ENCODE peak calls at places on chromosomes 16 and 17, in nine cellular contexts. S, L, Z, D, V, I, N, W and U are unnamed samples.

GRCh38 chr16:30559690-30560089 is 1.5 kb upstream of the ZNF764 start:
- DNase-seq in S (no peak), L (no peak), Z (no peak), D (no peak), V (no peak), I (no peak), N (no peak), W (no peak), U (no peak)

GRCh38 chr17:8954339-8954738 is 11.2 kb downstream of the PIK3R5 start:
- DNase-seq in S (peak), L (peak), Z (peak), D (peak), V (peak), I (peak), N (no peak), W (no peak), U (no peak)

GRCh38 chr17:9959377-9959981 is 54.4 kb upstream of the RCVRN start:
- DNase-seq in S (no peak), L (peak), Z (no peak), D (no peak), V (no peak), I (no peak), N (peak), W (peak), U (no peak)

GRCh38 chr17:21774263-21774662 is 81.9 kb downstream of the KCNJ18 start:
- DNase-seq in S (no peak), L (no peak), Z (no peak), D (no peak), V (no peak), I (no peak), N (no peak), W (no peak), U (no peak)

GRCh38 chr17:80760501-80760900 is 215.9 kb downstream of the RPTOR start:
- DNase-seq in S (peak), L (no peak), Z (no peak), D (no peak), V (no peak), I (no peak), N (no peak), W (no peak), U (no peak)

GRCh38 chr17:16918443-16918842 is 53.5 kb downstream of the TNFRSF13B start:
- DNase-seq in S (peak), L (no peak), Z (no peak), D (no peak), V (no peak), I (no peak), N (peak), W (no peak), U (no peak)

GRCh38 chr17:48198950-48199541 is 91.5 kb downstream of the SNX11 start:
- DNase-seq in S (no peak), L (no peak), Z (no peak), D (no peak), V (no peak), I (no peak), N (no peak), W (no peak), U (no peak)

GRCh38 chr17:16977932-16978331 is 6.0 kb upstream of the TNFRSF13B start:
- DNase-seq in S (no peak), L (no peak), Z (no peak), D (no peak), V (no peak), I (no peak), N (no peak), W (peak), U (no peak)

GRCh38 chr17:63035271-63035670 is 69.2 kb downstream of the TANC2 start:
- DNase-seq in S (no peak), L (no peak), Z (no peak), D (no peak), V (no peak), I (no peak), N (no peak), W (peak), U (no peak)

GRCh38 chr16:4340443-4340842 is 10.7 kb downstream of the PAM16 start:
- DNase-seq in S (no peak), L (no peak), Z (no peak), D (no peak), V (no peak), I (peak), N (no peak), W (no peak), U (no peak)

GRCh38 chr17:47338026-47338425 is 14.3 kb downstream of the EFCAB13 start:
- DNase-seq in S (no peak), L (no peak), Z (no peak), D (no peak), V (no peak), I (no peak), N (no peak), W (no peak), U (no peak)

GRCh38 chr17:56532926-56533325 is 60.6 kb upstream of the NOG start:
- DNase-seq in S (no peak), L (no peak), Z (no peak), D (no peak), V (no peak), I (no peak), N (no peak), W (no peak), U (no peak)

GRCh38 chr16:47236716-47237115 is 93.0 kb upstream of the NETO2 start:
- DNase-seq in S (no peak), L (no peak), Z (no peak), D (no peak), V (no peak), I (no peak), N (no peak), W (no peak), U (no peak)

GRCh38 chr17:19412510-19412909 is 1.5 kb downstream of the RNF112 start:
- DNase-seq in S (no peak), L (no peak), Z (no peak), D (no peak), V (no peak), I (no peak), N (no peak), W (no peak), U (no peak)

GRCh38 chr17:5557485-5557884 is 26.8 kb downstream of the NLRP1 start:
- DNase-seq in S (no peak), L (no peak), Z (no peak), D (no peak), V (no peak), I (no peak), N (no peak), W (peak), U (no peak)

GRCh38 chr16:50093607-50094570 is 28.1 kb downstream of the HEATR3 start:
- DNase-seq in S (peak), L (no peak), Z (peak), D (peak), V (peak), I (peak), N (peak), W (peak), U (peak)

GRCh38 chr17:59853168-59853918 is 39.4 kb downstream of the TUBD1 start:
- DNase-seq in S (peak), L (peak), Z (peak), D (no peak), V (no peak), I (peak), N (no peak), W (peak), U (no peak)

GRCh38 chr17:66715745-66716156 is 119.2 kb upstream of the CACNG5 start:
- DNase-seq in S (no peak), L (peak), Z (no peak), D (no peak), V (no peak), I (no peak), N (no peak), W (peak), U (no peak)

GRCh38 chr16:30166202-30166902 is 17.1 kb upstream of the CORO1A start:
- DNase-seq in S (no peak), L (no peak), Z (no peak), D (no peak), V (no peak), I (no peak), N (no peak), W (no peak), U (no peak)

GRCh38 chr17:30234296-30234695 is 1.2 kb downstream of the SLC6A4 start:
- DNase-seq in S (no peak), L (no peak), Z (no peak), D (no peak), V (no peak), I (no peak), N (no peak), W (no peak), U (no peak)

GRCh38 chr16:12260647-12261262 is 284.2 kb downstream of the SNX29 start:
- DNase-seq in S (no peak), L (peak), Z (no peak), D (no peak), V (no peak), I (no peak), N (no peak), W (peak), U (no peak)

GRCh38 chr17:47225911-47226688 is 17.0 kb downstream of the MYL4 start:
- DNase-seq in S (no peak), L (no peak), Z (no peak), D (no peak), V (no peak), I (no peak), N (no peak), W (no peak), U (no peak)

GRCh38 chr17:79811036-79811887 is 14.4 kb upstream of the CBX8 start:
- DNase-seq in S (no peak), L (peak), Z (no peak), D (no peak), V (no peak), I (no peak), N (no peak), W (no peak), U (no peak)

GRCh38 chr16:46883353-46883689 is 841 bp upstream of the GPT2 start:
- DNase-seq in S (no peak), L (peak), Z (no peak), D (no peak), V (no peak), I (no peak), N (no peak), W (no peak), U (no peak)

GRCh38 chr17:50779747-50780363 is 12.5 kb upstream of the ANKRD40CL start:
- DNase-seq in S (no peak), L (no peak), Z (no peak), D (no peak), V (no peak), I (peak), N (no peak), W (no peak), U (no peak)

GRCh38 chr16:24178496-24178895 is 77.6 kb upstream of the CACNG3 start:
- DNase-seq in S (no peak), L (peak), Z (no peak), D (no peak), V (no peak), I (no peak), N (no peak), W (no peak), U (no peak)

GRCh38 chr17:75065562-75066151 is 18.6 kb downstream of the KCTD2 start:
- DNase-seq in S (no peak), L (no peak), Z (no peak), D (no peak), V (no peak), I (no peak), N (no peak), W (no peak), U (no peak)

GRCh38 chr16:85146532-85146797 is 34.2 kb upstream of the CIBAR2 start:
- DNase-seq in S (no peak), L (no peak), Z (no peak), D (no peak), V (no peak), I (peak), N (no peak), W (no peak), U (no peak)

GRCh38 chr16:73231969-73232554 is 184.1 kb upstream of the ZFHX3 start:
- DNase-seq in S (no peak), L (no peak), Z (no peak), D (no peak), V (no peak), I (no peak), N (no peak), W (no peak), U (no peak)

GRCh38 chr17:21377821-21378396 is 1.8 kb downstream of the KCNJ12 start:
- DNase-seq in S (no peak), L (peak), Z (no peak), D (no peak), V (no peak), I (no peak), N (no peak), W (no peak), U (no peak)

GRCh38 chr16:51556694-51557327 is 405.7 kb upstream of the SALL1 start:
- DNase-seq in S (no peak), L (no peak), Z (no peak), D (no peak), V (no peak), I (no peak), N (no peak), W (peak), U (no peak)

GRCh38 chr17:35161281-35161761 is 13.7 kb downstream of the UNC45B start:
- DNase-seq in S (no peak), L (no peak), Z (peak), D (no peak), V (no peak), I (peak), N (no peak), W (no peak), U (no peak)

GRCh38 chr16:48575471-48576050 is 34.4 kb downstream of the N4BP1 start:
- DNase-seq in S (no peak), L (no peak), Z (no peak), D (no peak), V (peak), I (no peak), N (no peak), W (no peak), U (no peak)

GRCh38 chr17:7260601-7261376 is 1.5 kb downstream of the CLDN7 start:
- DNase-seq in S (peak), L (peak), Z (no peak), D (no peak), V (peak), I (no peak), N (no peak), W (no peak), U (no peak)

GRCh38 chr16:48408688-48409087 is 23.5 kb upstream of the SIAH1 start:
- DNase-seq in S (peak), L (no peak), Z (peak), D (no peak), V (peak), I (no peak), N (no peak), W (peak), U (no peak)

DNA sequence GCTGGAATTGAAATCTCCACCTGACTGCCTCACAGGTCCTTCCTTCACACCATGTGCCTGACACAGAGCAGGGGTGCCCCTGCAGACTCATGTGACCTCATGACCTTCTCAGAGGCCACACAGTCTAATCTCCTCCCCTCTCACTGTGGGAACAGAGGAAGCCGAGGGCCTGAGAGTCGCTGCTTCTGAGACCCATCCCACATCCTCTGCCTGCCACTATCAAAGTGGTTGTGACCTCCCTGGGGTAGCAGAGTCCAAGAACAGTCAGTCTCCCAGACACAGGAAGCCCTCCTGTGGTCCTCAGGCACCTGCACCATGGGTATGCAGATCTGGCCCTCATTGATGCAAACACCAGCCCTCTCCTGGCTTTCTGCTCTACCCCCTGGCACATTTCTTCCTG is 78.5 kb downstream of the RAB11FIP4 start:
- DNase-seq in S (no peak), L (peak), Z (no peak), D (no peak), V (no peak), I (no peak), N (no peak), W (no peak), U (no peak)
- TF ChIP-seq CTCF in S (no peak), L (no peak), Z (no peak), D (no peak), V (no peak), I (no peak), N (no peak), W (no peak), U (no peak)

DNA sequence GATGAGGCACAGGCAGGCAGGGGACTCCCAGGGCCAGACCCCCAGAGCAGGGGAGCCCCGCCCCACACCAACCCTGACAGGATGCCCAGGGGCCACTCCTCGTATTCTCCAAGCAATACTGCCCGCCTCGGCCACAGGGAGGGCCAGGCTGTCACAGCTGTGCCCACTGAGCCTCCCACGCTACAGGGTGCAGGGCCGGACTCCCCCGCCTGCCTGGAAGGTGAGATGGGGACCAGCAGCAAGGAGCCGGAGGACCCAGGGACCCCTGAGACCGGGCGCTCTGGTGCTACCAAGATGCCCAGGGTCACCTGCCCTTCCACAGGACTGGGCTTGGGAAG is 18.8 kb upstream of the ZFPM1 start:
- DNase-seq in S (no peak), L (no peak), Z (no peak), D (no peak), V (no peak), I (no peak), N (no peak), W (no peak), U (no peak)
- H3K27ac ChIP-seq in S (no peak), L (no peak), Z (no peak), D (no peak), V (no peak), I (no peak), N (no peak), W (no peak), U (no peak)

GRCh38 chr17:82297280-82297803 is 20.1 kb downstream of the CD7 start:
- DNase-seq in S (peak), L (no peak), Z (peak), D (peak), V (peak), I (peak), N (peak), W (peak), U (peak)
- H3K4me3 ChIP-seq in S (peak), L (no peak), Z (peak), D (peak), V (no peak), I (peak), N (peak), W (peak), U (peak)

GRCh38 chr16:68972720-68973119 is 129.4 kb downstream of the TANGO6 start:
- DNase-seq in S (no peak), L (peak), Z (no peak), D (no peak), V (peak), I (no peak), N (no peak), W (peak), U (no peak)
- TF ChIP-seq CTCF in S (no peak), L (peak), Z (no peak), D (no peak), V (no peak), I (no peak), N (no peak), W (peak), U (no peak)

DNA sequence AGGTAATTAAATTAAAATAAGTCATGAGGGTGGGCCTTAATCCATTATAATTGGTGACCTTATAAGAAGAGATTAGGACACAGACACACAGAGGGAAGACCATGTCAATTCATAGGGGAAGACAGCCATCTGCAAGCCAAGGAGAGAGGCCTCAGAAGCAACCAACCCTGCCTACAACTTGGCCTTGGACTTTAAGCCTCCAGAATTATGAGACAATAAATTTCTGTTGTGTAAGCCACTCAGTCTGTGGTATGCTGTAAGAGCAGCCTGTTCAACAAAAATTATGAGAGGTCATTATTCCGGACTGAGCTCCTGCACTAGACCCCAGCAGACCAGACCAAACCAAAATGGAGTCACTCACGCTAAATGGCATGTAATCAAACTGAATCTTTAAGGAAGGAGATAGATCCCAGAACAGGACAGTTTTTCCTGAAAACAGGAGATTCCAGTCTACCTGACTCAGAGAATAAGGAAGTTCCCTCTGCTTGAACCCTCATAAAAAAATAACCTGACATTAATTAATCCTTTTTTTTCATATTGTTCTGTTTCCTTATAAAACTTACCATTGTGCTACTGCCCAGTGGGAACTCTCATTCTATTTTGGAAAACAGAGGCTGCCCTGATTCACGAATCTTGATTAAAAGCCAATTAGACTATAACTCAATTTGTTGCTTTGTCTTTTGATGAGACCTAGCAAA is 74.3 kb downstream of the DNAH3 start:
- DNase-seq in S (no peak), L (no peak), Z (no peak), D (no peak), V (no peak), I (no peak), N (no peak), W (no peak), U (no peak)
- H3K27ac ChIP-seq in S (no peak), L (no peak), Z (no peak), D (no peak), V (no peak), I (no peak), N (no peak), W (no peak), U (no peak)

GRCh38 chr16:55665511-55665910 is 9.7 kb downstream of the SLC6A2 start:
- DNase-seq in S (no peak), L (no peak), Z (no peak), D (no peak), V (no peak), I (no peak), N (no peak), W (no peak), U (no peak)

GRCh38 chr16:55664786-55665407 is 9.1 kb downstream of the SLC6A2 start:
- DNase-seq in S (no peak), L (no peak), Z (peak), D (no peak), V (no peak), I (no peak), N (no peak), W (no peak), U (no peak)

GRCh38 chr16:55668337-55669281 is 12.8 kb downstream of the SLC6A2 start:
- DNase-seq in S (no peak), L (no peak), Z (no peak), D (no peak), V (no peak), I (no peak), N (no peak), W (peak), U (no peak)

GRCh38 chr16:55666012-55666411 is 10.2 kb downstream of the SLC6A2 start:
- DNase-seq in S (no peak), L (no peak), Z (no peak), D (no peak), V (no peak), I (no peak), N (no peak), W (no peak), U (no peak)

GRCh38 chr16:55667753-55668152 is 12.0 kb downstream of the SLC6A2 start:
- DNase-seq in S (no peak), L (no peak), Z (no peak), D (no peak), V (no peak), I (no peak), N (no peak), W (no peak), U (no peak)
- H3K4me3 ChIP-seq in S (no peak), L (no peak), Z (no peak), D (no peak), V (no peak), I (no peak), N (no peak), W (no peak), U (no peak)

DNA sequence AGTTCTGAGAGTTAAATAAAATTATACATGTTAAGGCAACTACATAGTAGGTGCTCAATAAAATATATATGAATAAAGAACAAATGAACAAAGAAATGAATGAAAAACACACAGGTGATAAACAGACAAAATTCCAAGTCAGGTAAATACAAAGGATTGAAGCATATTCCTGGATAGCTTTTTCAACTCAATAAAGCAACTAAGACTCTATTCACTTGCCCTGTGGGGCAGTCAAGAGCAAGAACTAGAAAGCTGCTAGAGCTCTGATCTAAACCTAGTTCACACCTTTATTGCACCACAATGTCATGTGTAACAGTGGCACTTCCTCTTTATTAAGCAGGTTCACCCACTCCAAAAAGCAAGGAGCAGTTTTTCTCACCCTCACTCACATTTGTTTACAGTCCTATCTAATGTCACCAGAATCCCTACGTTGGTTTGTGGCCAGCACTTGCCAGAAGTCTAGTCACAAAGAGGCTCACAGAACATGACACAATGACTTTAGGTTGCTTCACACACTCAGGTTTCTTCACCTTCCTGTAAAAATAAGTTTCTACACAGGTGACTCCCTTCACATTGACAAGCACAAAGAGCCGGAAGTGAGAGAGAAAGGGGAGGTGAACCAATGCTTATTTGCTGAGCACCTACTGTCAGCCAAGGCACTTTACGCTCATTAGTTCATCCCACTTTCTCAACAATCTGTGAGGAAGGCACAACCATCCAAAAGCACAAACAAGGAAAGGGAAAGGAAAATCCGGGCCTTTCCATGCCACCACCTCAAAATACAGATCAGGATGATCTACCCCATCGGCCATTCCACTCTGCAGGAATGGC is 70.8 kb downstream of the XPO6 start:
- DNase-seq in S (peak), L (no peak), Z (no peak), D (no peak), V (no peak), I (peak), N (no peak), W (no peak), U (no peak)
- TF ChIP-seq CTCF in S (no peak), L (no peak), Z (no peak), D (no peak), V (no peak), I (no peak), N (no peak), W (no peak), U (no peak)